ENCODE peak calls at places on chromosome 13, in five cellular contexts. Q, H, X, I and L are unnamed samples. For H3K27me3, the result is how much of the 10 kb centered on the place peaks cover.

GRCh38 chr13:49410006-49410405 is 33.9 kb downstream of the CAB39L start:
- DNase-seq in Q (no peak), H (no peak), X (no peak), I (no peak), L (no peak)

GRCh38 chr13:41833201-41833600 is 127.7 kb downstream of the VWA8 start:
- DNase-seq in Q (no peak), H (no peak), X (no peak), I (no peak), L (no peak)

GRCh38 chr13:35787937-35788336 is 311.4 kb upstream of the MAB21L1 start:
- DNase-seq in Q (no peak), H (peak), X (no peak), I (no peak), L (no peak)

GRCh38 chr13:62846302-62846701 is 1430.7 kb upstream of the PCDH20 start:
- DNase-seq in Q (no peak), H (no peak), X (no peak), I (no peak), L (no peak)

GRCh38 chr13:47159853-47160550 is 263.1 kb upstream of the HTR2A start:
- DNase-seq in Q (no peak), H (no peak), X (no peak), I (no peak), L (no peak)

GRCh38 chr13:100547805-100548204 is 40.8 kb downstream of the GGACT start:
- DNase-seq in Q (no peak), H (no peak), X (no peak), I (no peak), L (no peak)

GRCh38 chr13:60572003-60572792 is 175.2 kb downstream of the TDRD3 start:
- DNase-seq in Q (no peak), H (peak), X (no peak), I (no peak), L (no peak)

GRCh38 chr13:63517376-63517775 is 2101.7 kb upstream of the PCDH20 start:
- DNase-seq in Q (no peak), H (no peak), X (no peak), I (no peak), L (no peak)

GRCh38 chr13:36815069-36815468 is 4.0 kb upstream of the RFXAP start:
- DNase-seq in Q (no peak), H (peak), X (no peak), I (no peak), L (no peak)

GRCh38 chr13:21326155-21327030 is 132.7 kb downstream of the ZDHHC20 start:
- DNase-seq in Q (no peak), H (peak), X (peak), I (no peak), L (peak)

GRCh38 chr13:111537843-111538499 is 217.5 kb downstream of the TEX29 start:
- DNase-seq in Q (no peak), H (no peak), X (no peak), I (no peak), L (no peak)

GRCh38 chr13:90302113-90302512 is 1045.4 kb upstream of the MIR17HG start:
- DNase-seq in Q (no peak), H (no peak), X (no peak), I (no peak), L (no peak)

GRCh38 chr13:46679369-46680180 is 117.4 kb downstream of the ESD start:
- DNase-seq in Q (no peak), H (no peak), X (peak), I (no peak), L (no peak)

GRCh38 chr13:26619321-26619720 is 61.8 kb downstream of the WASF3 start:
- DNase-seq in Q (no peak), H (no peak), X (no peak), I (no peak), L (no peak)

GRCh38 chr13:41909524-41909923 is 51.4 kb downstream of the VWA8 start:
- DNase-seq in Q (no peak), H (no peak), X (no peak), I (no peak), L (no peak)

GRCh38 chr13:70923863-70924752 is 815.9 kb upstream of the KLHL1 start:
- DNase-seq in Q (no peak), H (no peak), X (no peak), I (no peak), L (no peak)

GRCh38 chr13:50222569-50223332 is 207.5 kb downstream of the KCNRG start:
- DNase-seq in Q (no peak), H (no peak), X (peak), I (peak), L (peak)

GRCh38 chr13:99968521-99969367 is 2.8 kb downstream of the ZIC5 start:
- DNase-seq in Q (no peak), H (peak), X (peak), I (no peak), L (peak)

GRCh38 chr13:44904982-44905381 is 84.3 kb downstream of the NUFIP1 start:
- DNase-seq in Q (no peak), H (no peak), X (peak), I (no peak), L (peak)

GRCh38 chr13:27419333-27419732 is 5.1 kb upstream of the GTF3A start:
- DNase-seq in Q (peak), H (no peak), X (no peak), I (no peak), L (no peak)

GRCh38 chr13:100724568-100724967 is 50.0 kb upstream of the TMTC4 start:
- DNase-seq in Q (no peak), H (no peak), X (no peak), I (no peak), L (no peak)

GRCh38 chr13:61670384-61671161 is 254.9 kb upstream of the PCDH20 start:
- DNase-seq in Q (no peak), H (no peak), X (no peak), I (no peak), L (no peak)

GRCh38 chr13:113140677-113141590 is 17.5 kb upstream of the PROZ start:
- DNase-seq in Q (no peak), H (no peak), X (no peak), I (peak), L (peak)
- TF ChIP-seq POLR2AphosphoS5 in Q (no peak), H (no peak), X (no peak), I (no peak), L (no peak)

GRCh38 chr13:66353664-66354063 is 876.5 kb downstream of the PCDH9 start:
- DNase-seq in Q (no peak), H (no peak), X (no peak), I (no peak), L (no peak)
- H3K27me3 ChIP-seq in Q (under half), H (under half), X (under half), I (under half), L (under half)

GRCh38 chr13:51280379-51280940 is 58.3 kb downstream of the FAM124A start:
- DNase-seq in Q (no peak), H (no peak), X (no peak), I (no peak), L (peak)
- H3K4me3 ChIP-seq in Q (no peak), H (no peak), X (no peak), I (no peak), L (no peak)

DNA sequence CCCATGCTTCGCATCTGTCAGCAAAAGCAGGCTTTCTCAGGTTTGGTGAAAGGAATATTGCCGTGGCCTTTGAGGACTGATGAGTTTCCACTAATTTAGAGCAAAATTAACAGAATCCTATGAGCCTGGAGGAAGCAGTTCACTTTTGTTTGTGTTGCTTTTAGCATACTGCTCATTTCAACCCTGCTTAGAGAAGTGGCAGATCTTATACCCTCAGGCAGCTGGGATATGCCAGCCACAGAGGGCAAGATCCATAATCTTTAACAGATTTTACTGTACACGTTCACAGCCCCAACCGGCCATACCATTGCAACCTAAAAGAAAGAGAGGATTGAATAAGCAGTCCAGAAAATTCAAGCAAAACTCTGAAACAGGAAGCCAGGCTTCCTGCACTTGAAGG is 60.5 kb downstream of the COL4A2 start:
- DNase-seq in Q (no peak), H (no peak), X (no peak), I (no peak), L (no peak)
- TF ChIP-seq POLR2AphosphoS5 in Q (no peak), H (no peak), X (no peak), I (no peak), L (no peak)

DNA sequence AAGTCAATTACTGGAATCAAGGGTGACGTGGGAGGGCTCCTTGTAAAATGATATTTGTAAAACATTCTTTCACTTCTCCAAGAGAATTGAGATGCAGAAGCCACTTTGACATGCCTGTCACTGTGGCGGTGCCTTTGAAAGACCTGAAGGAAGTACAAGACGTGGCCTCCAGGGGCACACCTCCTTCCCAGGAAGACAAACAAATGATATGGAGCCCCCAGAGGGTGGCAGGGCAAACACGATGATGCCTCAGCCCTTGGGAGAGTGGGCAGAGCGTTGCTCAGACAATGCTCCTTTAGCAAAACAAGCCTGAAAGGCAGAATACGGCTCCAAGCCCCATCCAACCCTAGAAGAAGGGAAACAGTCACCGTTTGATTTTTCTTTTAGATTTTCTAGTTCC is 9.3 kb upstream of the ATP12A start:
- DNase-seq in Q (peak), H (peak), X (no peak), I (no peak), L (no peak)
- H3K27me3 ChIP-seq in Q (under half), H (under half), X (under half), I (under half), L (under half)